ENCODE peak calls at places on chromosomes 2 and 18, in six cellular contexts. U, P, S, X, H and Z are unnamed samples.

GRCh38 chr2:191171708-191172355 is 21.0 kb upstream of the STAT4 start:
- DNase-seq in U (peak; percentile 98), P (no peak), S (no peak), X (peak; percentile 98), H (no peak), Z (no peak)

GRCh38 chr18:73774836-73775509 is 372.7 kb downstream of the FBXO15 start:
- DNase-seq in U (peak; percentile 29), P (no peak), S (no peak), X (no peak), H (no peak), Z (no peak)

GRCh38 chr2:15729709-15730544 is 138.3 kb downstream of the DDX1 start:
- DNase-seq in U (no peak), P (no peak), S (no peak), X (no peak), H (no peak), Z (no peak)

GRCh38 chr2:86786001-86786536 is 4.6 kb downstream of the CD8A start:
- DNase-seq in U (no peak), P (no peak), S (no peak), X (no peak), H (no peak), Z (no peak)

GRCh38 chr18:80171190-80171872 is 62.3 kb downstream of the ADNP2 start:
- DNase-seq in U (peak; percentile 63), P (peak; percentile 66), S (no peak), X (peak; percentile 29), H (no peak), Z (peak; percentile 12)

GRCh38 chr2:118279005-118279404 is 190.7 kb downstream of the INSIG2 start:
- DNase-seq in U (no peak), P (no peak), S (no peak), X (no peak), H (no peak), Z (no peak)

GRCh38 chr18:13562494-13563029 is 163.8 kb downstream of the FAM210A start:
- DNase-seq in U (no peak), P (peak; percentile 32), S (no peak), X (no peak), H (no peak), Z (peak; percentile 81)

GRCh38 chr2:168814939-168815907 is 12.8 kb downstream of the NOSTRIN start:
- DNase-seq in U (no peak), P (no peak), S (no peak), X (no peak), H (no peak), Z (no peak)

GRCh38 chr2:161703863-161704262 is 79.6 kb downstream of the SLC4A10 start:
- DNase-seq in U (no peak), P (no peak), S (no peak), X (no peak), H (no peak), Z (no peak)

GRCh38 chr2:120231974-120232635 is 8.9 kb upstream of the TMEM185B start:
- DNase-seq in U (peak; percentile 50), P (peak; percentile 80), S (no peak), X (no peak), H (peak; percentile 68), Z (peak; percentile 82)

GRCh38 chr18:74796928-74797576 is 199.4 kb downstream of the ZNF407 start:
- DNase-seq in U (peak; percentile 66), P (peak; percentile 9), S (no peak), X (peak; percentile 65), H (no peak), Z (no peak)

GRCh38 chr2:135742307-135742838 is 718 bp downstream of the UBXN4 start:
- DNase-seq in U (peak; percentile 65), P (peak; percentile 30), S (peak; percentile 9), X (peak; percentile 72), H (no peak), Z (peak; percentile 64)

GRCh38 chr18:63604791-63605567 is 17.8 kb downstream of the SERPINB13 start:
- DNase-seq in U (peak; percentile 27), P (no peak), S (no peak), X (peak; percentile 77), H (no peak), Z (no peak)

GRCh38 chr2:168449419-168449818 is 6.7 kb upstream of the CERS6 start:
- DNase-seq in U (no peak), P (no peak), S (no peak), X (no peak), H (no peak), Z (no peak)

GRCh38 chr2:1011985-1012384 is 61.3 kb downstream of the SNTG2 start:
- DNase-seq in U (no peak), P (no peak), S (no peak), X (no peak), H (no peak), Z (no peak)

GRCh38 chr2:218476676-218477075 is 57.8 kb downstream of the VIL1 start:
- DNase-seq in U (peak; percentile 76), P (no peak), S (no peak), X (no peak), H (no peak), Z (no peak)

GRCh38 chr2:101740555-101740964 is 43.1 kb downstream of the MAP4K4 start:
- DNase-seq in U (no peak), P (no peak), S (no peak), X (no peak), H (no peak), Z (no peak)

GRCh38 chr18:9403795-9404564 is 69.4 kb downstream of the TWSG1 start:
- DNase-seq in U (peak; percentile 19), P (no peak), S (no peak), X (peak; percentile 53), H (peak; percentile 88), Z (no peak)

GRCh38 chr18:76589309-76589708 is 94.3 kb upstream of the ZNF516 start:
- DNase-seq in U (no peak), P (no peak), S (no peak), X (no peak), H (no peak), Z (no peak)

GRCh38 chr2:21005700-21006422 is 38.0 kb downstream of the APOB start:
- DNase-seq in U (no peak), P (no peak), S (no peak), X (no peak), H (no peak), Z (no peak)